ENCODE peak calls at places on chromosomes 4 and X, in seven cellular contexts. U, B, X, W, O, C and M are unnamed samples.

GRCh38 chrX:68084765-68085164 is 348.5 kb downstream of the OPHN1 start:
- DNase-seq in U (no peak), B (no peak), X (no peak), W (no peak), O (no peak), C (no peak), M (no peak)

GRCh38 chrX:129714581-129714980 is 24.2 kb upstream of the XPNPEP2 start:
- DNase-seq in U (no peak), B (no peak), X (no peak), W (no peak), O (no peak), C (no peak), M (no peak)

GRCh38 chrX:107878106-107878505 is 52.4 kb downstream of the MID2 start:
- DNase-seq in U (no peak), B (no peak), X (no peak), W (no peak), O (no peak), C (no peak), M (no peak)

GRCh38 chr4:132227349-132228165 is 921.5 kb upstream of the PCDH10 start:
- DNase-seq in U (no peak), B (no peak), X (no peak), W (no peak), O (no peak), C (no peak), M (no peak)

GRCh38 chr4:17812801-17813200 is 2.0 kb downstream of the NCAPG start:
- DNase-seq in U (no peak), B (no peak), X (no peak), W (no peak), O (no peak), C (no peak), M (no peak)

GRCh38 chr4:87298362-87298761 is 24.3 kb downstream of the HSD17B13 start:
- DNase-seq in U (no peak), B (no peak), X (no peak), W (no peak), O (no peak), C (no peak), M (no peak)

GRCh38 chr4:141350122-141350904 is 129.6 kb downstream of the ZNF330 start:
- DNase-seq in U (no peak), B (no peak), X (no peak), W (no peak), O (no peak), C (no peak), M (no peak)

GRCh38 chrX:13053171-13053570 is 8.8 kb upstream of the FAM9C start:
- DNase-seq in U (no peak), B (no peak), X (no peak), W (no peak), O (no peak), C (no peak), M (no peak)

GRCh38 chrX:110395877-110396276 is 37.2 kb downstream of the RTL9 start:
- DNase-seq in U (no peak), B (no peak), X (no peak), W (no peak), O (no peak), C (no peak), M (no peak)

GRCh38 chrX:18490816-18491215 is 65.4 kb downstream of the CDKL5 start:
- DNase-seq in U (no peak), B (no peak), X (no peak), W (no peak), O (no peak), C (no peak), M (no peak)

GRCh38 chrX:119399772-119400101 is 601 bp downstream of the SLC25A43 start:
- DNase-seq in U (no peak), B (no peak), X (no peak), W (no peak), O (no peak), C (no peak), M (no peak)

GRCh38 chr4:137960371-137961050 is 281.6 kb downstream of the SLC7A11 start:
- DNase-seq in U (no peak), B (no peak), X (no peak), W (no peak), O (no peak), C (no peak), M (no peak)

GRCh38 chr4:147754037-147754445 is 22.2 kb downstream of the ARHGAP10 start:
- DNase-seq in U (no peak), B (no peak), X (no peak), W (no peak), O (no peak), C (no peak), M (no peak)

GRCh38 chr4:7890635-7891393 is 48.8 kb downstream of the AFAP1 start:
- DNase-seq in U (no peak), B (no peak), X (no peak), W (peak), O (no peak), C (no peak), M (no peak)

GRCh38 chr4:104735174-104735573 is 240.5 kb upstream of the CXXC4 start:
- DNase-seq in U (no peak), B (no peak), X (no peak), W (no peak), O (no peak), C (no peak), M (no peak)

GRCh38 chr4:183808102-183808466 is 97.0 kb upstream of the STOX2 start:
- DNase-seq in U (no peak), B (no peak), X (no peak), W (no peak), O (no peak), C (peak), M (no peak)